ENCODE peak calls at places on chromosomes 5 and 9, in four cellular contexts. T is A549, S is HepG2, A is K562. G is an unnamed sample.

GRCh38 chr5:90438100-90438499 is 28.5 kb upstream of the CETN3 start:
- DNase-seq in T (no peak), A (no peak), S (peak), G (peak)

GRCh38 chr9:121718501-121718900 is 67.1 kb downstream of the DAB2IP start:
- DNase-seq in T (no peak), S (no peak), A (no peak), G (no peak)

GRCh38 chr9:68530618-68531017 is 10.1 kb downstream of the TMEM252 start:
- DNase-seq in S (peak), T (peak), A (no peak), G (no peak)

GRCh38 chr5:178281321-178281720 is 48.7 kb upstream of the PHYKPL start:
- DNase-seq in S (no peak), A (no peak), T (no peak), G (no peak)

GRCh38 chr5:62791059-62791458 is 212.4 kb downstream of the LRRC70 start:
- DNase-seq in S (peak), A (no peak), T (peak), G (peak)

GRCh38 chr9:124329996-124330714 is 72.4 kb downstream of the NEK6 start:
- DNase-seq in S (no peak), T (no peak), A (no peak), G (no peak)

GRCh38 chr5:172179032-172179989 is 8.7 kb downstream of the STK10 start:
- DNase-seq in T (no peak), A (no peak), S (no peak), G (peak)

GRCh38 chr5:174844971-174845370 is 120.6 kb downstream of the MSX2 start:
- DNase-seq in S (no peak), A (no peak), T (no peak), G (no peak)

GRCh38 chr5:120730214-120730613 is 266.1 kb downstream of the PRR16 start:
- DNase-seq in S (no peak), T (no peak), A (no peak), G (no peak)

GRCh38 chr5:151234476-151235238 is 10.8 kb upstream of the CCDC69 start:
- DNase-seq in S (peak), T (peak), A (no peak), G (no peak)

GRCh38 chr9:86977205-86977835 is 30.0 kb upstream of the GAS1 start:
- DNase-seq in T (no peak), A (no peak), S (no peak), G (no peak)

GRCh38 chr9:21294904-21295538 is 10.1 kb downstream of the IFNA5 start:
- DNase-seq in A (no peak), S (no peak), T (no peak), G (no peak)

GRCh38 chr5:16837305-16837704 is 98.8 kb downstream of the MYO10 start:
- DNase-seq in T (no peak), A (no peak), S (no peak), G (no peak)

GRCh38 chr9:14212116-14212515 is 101.8 kb downstream of the NFIB start:
- DNase-seq in A (no peak), T (no peak), S (no peak), G (peak)

GRCh38 chr9:121780177-121780576 is 128.7 kb downstream of the DAB2IP start:
- DNase-seq in A (no peak), T (no peak), S (no peak), G (no peak)

GRCh38 chr9:127762111-127762676 is 16.3 kb downstream of the SH2D3C start:
- DNase-seq in A (no peak), S (no peak), T (no peak), G (peak)

GRCh38 chr9:127763918-127764384 is 14.5 kb downstream of the SH2D3C start:
- DNase-seq in A (peak), T (peak), S (peak), G (peak)

GRCh38 chr9:127761061-127761460 is 17.4 kb downstream of the SH2D3C start:
- DNase-seq in S (no peak), A (no peak), T (no peak), G (no peak)

GRCh38 chr9:127758843-127759242 is 19.6 kb downstream of the SH2D3C start:
- DNase-seq in A (no peak), S (no peak), T (no peak), G (no peak)

GRCh38 chr9:127761491-127761904 is 17.0 kb downstream of the SH2D3C start:
- DNase-seq in A (no peak), S (no peak), T (no peak), G (no peak)
- H3K27ac ChIP-seq in A (no peak), S (no peak), T (no peak), G (peak)

DNA sequence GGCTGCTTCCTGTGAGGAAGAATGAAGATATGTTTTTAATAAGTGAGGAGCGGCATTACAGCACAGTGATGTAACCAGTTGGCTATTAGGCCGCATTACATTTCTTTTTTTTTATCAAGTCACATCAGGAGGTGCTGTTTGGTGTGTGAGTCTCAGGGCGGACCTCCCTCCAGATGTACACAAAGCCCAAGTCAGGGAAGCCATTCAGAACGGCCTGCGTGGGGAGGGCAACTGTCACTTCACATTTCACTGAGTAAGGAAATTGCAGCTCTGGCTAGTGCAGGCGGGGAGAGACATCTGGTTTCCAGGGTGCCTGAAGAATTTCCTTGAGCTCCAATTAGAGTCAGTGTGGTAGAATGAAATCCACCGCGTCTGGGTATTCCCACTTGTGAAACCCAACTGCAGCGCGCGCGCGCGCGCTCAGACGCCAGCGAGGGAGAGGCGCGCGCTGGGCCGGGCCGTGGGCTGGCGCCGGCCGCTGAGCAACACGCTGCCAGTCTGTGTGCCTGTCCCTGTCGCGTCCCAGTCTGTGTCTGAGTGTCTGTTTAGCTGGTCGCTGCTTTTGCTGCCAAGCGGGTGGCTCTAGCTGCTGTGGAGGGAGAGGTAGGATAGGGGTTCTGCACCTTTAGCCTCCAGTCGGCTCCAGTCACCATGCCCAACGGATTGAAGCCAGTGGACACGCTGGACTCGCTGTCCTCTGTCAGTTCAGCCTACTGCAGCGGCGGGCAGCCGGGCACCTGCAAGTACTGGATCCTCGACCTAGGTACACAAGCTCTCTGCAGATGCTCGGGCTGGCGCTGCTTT is 140.8 kb upstream of the OTULINL start:
- DNase-seq in A (no peak), T (no peak), S (no peak), G (peak)
- H3K4me3 ChIP-seq in A (no peak), T (no peak), S (no peak), G (peak)

GRCh38 chr5:115424030-115424429 is 120.5 kb downstream of the FEM1C start:
- DNase-seq in S (no peak), A (no peak), T (no peak), G (no peak)
- TF ChIP-seq JUN in S (no peak), A (no peak), T (no peak), G (no peak)

DNA sequence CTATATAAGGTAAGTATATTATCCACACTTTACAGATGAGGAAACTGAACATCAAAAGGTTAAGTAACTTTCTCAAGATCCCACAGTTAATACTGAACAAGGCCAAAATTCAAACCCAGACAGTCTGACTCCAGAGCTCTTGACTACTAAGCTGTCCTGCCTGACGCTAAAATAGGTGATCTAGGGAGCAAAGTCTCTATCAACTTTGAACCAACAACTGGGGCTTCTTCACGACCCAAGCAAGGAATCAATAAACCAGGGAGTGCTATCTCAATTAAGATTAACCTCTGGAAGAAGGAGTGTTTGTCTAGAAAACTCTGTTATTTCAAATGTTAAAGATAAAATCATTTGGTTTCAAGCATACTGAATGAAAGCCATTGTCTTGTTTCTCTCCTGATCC is 64.4 kb downstream of the MRPS27 start:
- DNase-seq in T (no peak), A (no peak), S (no peak), G (peak)
- H3K27ac ChIP-seq in T (no peak), A (no peak), S (peak), G (peak)

GRCh38 chr9:105858284-105858683 is 163.9 kb downstream of the TMEM38B start:
- DNase-seq in S (no peak), A (no peak), T (no peak), G (no peak)
- H3K4me3 ChIP-seq in S (no peak), A (no peak), T (no peak), G (no peak)

GRCh38 chr5:148957591-148958202 is 105.2 kb downstream of the SH3TC2 start:
- DNase-seq in T (peak), S (peak), A (peak), G (peak)
- TF ChIP-seq JUN in T (no peak), S (no peak), A (no peak), G (no peak)

DNA sequence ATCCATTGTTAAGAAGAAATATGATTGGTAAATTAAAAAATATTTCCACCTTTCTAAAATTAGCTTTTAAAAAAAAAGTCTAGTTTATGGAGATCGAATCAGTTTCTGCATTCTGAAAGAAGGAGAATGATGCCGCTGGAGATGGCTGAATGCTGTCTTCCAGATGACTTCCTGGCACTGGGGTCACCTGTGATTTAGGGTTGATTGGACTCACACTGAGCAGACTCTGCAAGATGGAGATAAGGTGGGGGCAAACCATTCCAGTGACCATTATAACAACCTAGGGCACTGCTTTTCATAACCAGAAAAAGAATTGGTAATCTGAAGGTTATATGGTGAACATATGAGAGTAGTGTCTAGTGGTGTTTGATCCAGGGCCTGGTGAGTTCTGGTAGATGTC is 40.8 kb downstream of the RHOBTB3 start:
- DNase-seq in T (no peak), S (no peak), A (no peak), G (no peak)
- H3K27ac ChIP-seq in T (no peak), S (no peak), A (no peak), G (no peak)

DNA sequence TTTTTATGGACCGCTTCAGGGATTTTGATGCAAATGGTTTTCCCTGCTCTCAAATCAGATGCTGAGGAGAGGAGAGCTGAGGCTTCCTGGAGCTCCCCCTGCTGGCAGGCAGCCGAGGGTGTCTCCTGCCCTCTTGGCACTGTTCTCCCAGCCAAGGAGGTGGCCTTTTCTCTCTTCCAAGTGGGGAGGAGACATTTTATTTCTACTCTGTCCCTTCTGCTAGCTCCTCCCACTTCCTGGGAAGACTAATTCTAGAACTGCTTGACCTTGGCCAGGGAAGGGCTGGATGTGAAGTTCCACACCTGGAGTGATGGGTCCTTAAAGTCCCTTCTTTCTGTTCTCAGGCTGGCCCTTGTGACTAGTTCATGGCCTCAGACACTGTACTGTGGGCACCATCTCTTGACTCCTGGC is 31.8 kb downstream of the PTPA start:
- DNase-seq in A (peak), S (peak), T (peak), G (peak)
- H3K4me3 ChIP-seq in A (no peak), S (no peak), T (no peak), G (no peak)

GRCh38 chr9:137064027-137064879 is 6.1 kb downstream of the SAPCD2 start:
- DNase-seq in S (peak), T (peak), A (peak), G (peak)
- TF ChIP-seq JUN in S (no peak), T (no peak), A (no peak), G (no peak)

G was measured in endothelial cell of umbilical vein.